ENCODE peak calls at places on chromosomes 13 and 19, in four cellular contexts. R is GM12878, H is K562, J is HepG2. E is an unnamed sample.

GRCh38 chr19:47549341-47549768 is 23.6 kb downstream of the ZNF541 start:
- DNase-seq in R (no peak), H (no peak), J (no peak), E (no peak)

GRCh38 chr13:104740616-104741222 is 1674.5 kb upstream of the SLC10A2 start:
- DNase-seq in J (no peak), R (no peak), H (no peak), E (no peak)

GRCh38 chr13:93066187-93066586 is 160.4 kb upstream of the GPC6 start:
- DNase-seq in R (no peak), H (no peak), J (no peak), E (no peak)

GRCh38 chr19:55398200-55398947 is 9.2 kb downstream of the UBE2S start:
- DNase-seq in H (no peak), R (no peak), J (no peak), E (no peak)

GRCh38 chr13:97258801-97259200 is 36.7 kb downstream of the MBNL2 start:
- DNase-seq in R (no peak), H (no peak), J (no peak), E (no peak)

GRCh38 chr13:85772379-85772778 is 26.8 kb downstream of the SLITRK6 start:
- DNase-seq in H (no peak), J (peak; percentile 12), R (no peak), E (no peak)

GRCh38 chr13:93745884-93746283 is 519.3 kb downstream of the GPC6 start:
- DNase-seq in R (no peak), H (no peak), J (peak; percentile 13), E (no peak)

GRCh38 chr13:42270160-42270856 is 1.6 kb upstream of the AKAP11 start:
- DNase-seq in J (no peak), H (no peak), R (no peak), E (no peak)

GRCh38 chr19:18800079-18800478 is 9.0 kb upstream of the COMP start:
- DNase-seq in H (no peak), J (no peak), R (no peak), E (no peak)

GRCh38 chr13:77375554-77375953 is 48.7 kb upstream of the MYCBP2 start:
- DNase-seq in J (no peak), R (no peak), H (no peak), E (no peak)

GRCh38 chr13:84896128-84896527 is 903.1 kb downstream of the SLITRK6 start:
- DNase-seq in H (peak; percentile 5), R (peak; percentile 1), J (peak; percentile 52), E (peak; percentile 50)

GRCh38 chr19:29680447-29680846 is 15.2 kb downstream of the PLEKHF1 start:
- DNase-seq in J (no peak), H (no peak), R (no peak), E (no peak)

GRCh38 chr19:56312787-56313343 is 1.8 kb downstream of the ZSCAN5A start:
- DNase-seq in J (no peak), R (no peak), H (no peak), E (no peak)

GRCh38 chr13:76350399-76350798 is 535.8 kb downstream of the KCTD12 start:
- DNase-seq in J (no peak), H (no peak), R (no peak), E (no peak)

GRCh38 chr13:98144501-98145350 is 1.8 kb downstream of the FARP1 start:
- DNase-seq in R (no peak), J (peak; percentile 86), H (no peak), E (peak; percentile 39)

GRCh38 chr19:49857061-49857833 is 6.3 kb downstream of the PTOV1 start:
- DNase-seq in H (no peak), J (no peak), R (no peak), E (no peak)

GRCh38 chr19:49924004-49924880 is 4.8 kb upstream of the ATF5 start:
- DNase-seq in J (no peak), H (peak; percentile 16), R (peak; percentile 56), E (no peak)

GRCh38 chr13:36432106-36432544 is at the start of gene CCNA1:
- DNase-seq in H (peak; percentile 45), R (no peak), J (no peak), E (peak; percentile 68)

DNA sequence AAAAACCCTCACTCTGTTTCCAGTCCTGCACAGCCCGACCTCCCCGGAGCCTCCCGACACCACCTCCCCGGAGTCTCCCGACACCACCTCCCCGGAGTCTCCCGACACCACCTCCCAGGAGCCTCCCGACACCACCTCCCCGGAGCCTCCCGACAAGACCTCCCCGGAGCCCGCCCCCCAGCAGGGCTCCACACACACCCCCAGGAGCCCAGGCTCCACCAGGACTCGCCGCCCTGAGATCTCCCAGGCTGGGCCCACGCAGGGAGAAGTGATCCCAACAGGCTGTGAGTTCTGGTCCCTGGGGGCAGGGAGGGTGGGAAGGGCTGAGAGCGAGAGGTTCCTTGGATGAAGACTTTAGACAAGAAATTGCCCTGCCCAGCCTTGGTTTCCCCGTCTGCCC is 5.4 kb downstream of the MADCAM1 start:
- DNase-seq in R (no peak), J (no peak), H (no peak), E (no peak)
- TF ChIP-seq FOXK2 in R (no peak), J (no peak), H (no peak), E (no peak)

DNA sequence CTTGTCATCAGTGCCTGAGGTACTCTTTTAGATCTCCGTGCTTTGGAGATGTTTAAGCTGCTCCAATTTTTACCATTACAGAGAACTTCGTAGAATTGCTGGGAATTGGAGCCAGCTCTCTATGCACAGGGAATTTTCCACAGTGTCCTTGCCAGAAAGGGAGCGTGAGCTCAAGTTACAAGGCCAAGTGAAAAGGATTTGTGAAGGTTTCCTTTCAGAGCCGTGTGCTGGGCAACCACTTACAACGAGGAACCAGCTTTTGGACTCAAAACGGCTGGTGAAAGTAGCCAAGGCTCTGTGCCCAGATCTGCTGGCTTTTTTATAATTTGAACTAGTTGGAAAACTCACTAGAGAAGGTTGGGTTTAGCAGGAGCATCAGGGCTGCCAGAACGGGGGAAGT is 82.5 kb downstream of the NUFIP1 start:
- DNase-seq in H (no peak), R (no peak), J (no peak), E (no peak)
- TF ChIP-seq FOXK2 in H (no peak), R (no peak), J (no peak), E (no peak)

DNA sequence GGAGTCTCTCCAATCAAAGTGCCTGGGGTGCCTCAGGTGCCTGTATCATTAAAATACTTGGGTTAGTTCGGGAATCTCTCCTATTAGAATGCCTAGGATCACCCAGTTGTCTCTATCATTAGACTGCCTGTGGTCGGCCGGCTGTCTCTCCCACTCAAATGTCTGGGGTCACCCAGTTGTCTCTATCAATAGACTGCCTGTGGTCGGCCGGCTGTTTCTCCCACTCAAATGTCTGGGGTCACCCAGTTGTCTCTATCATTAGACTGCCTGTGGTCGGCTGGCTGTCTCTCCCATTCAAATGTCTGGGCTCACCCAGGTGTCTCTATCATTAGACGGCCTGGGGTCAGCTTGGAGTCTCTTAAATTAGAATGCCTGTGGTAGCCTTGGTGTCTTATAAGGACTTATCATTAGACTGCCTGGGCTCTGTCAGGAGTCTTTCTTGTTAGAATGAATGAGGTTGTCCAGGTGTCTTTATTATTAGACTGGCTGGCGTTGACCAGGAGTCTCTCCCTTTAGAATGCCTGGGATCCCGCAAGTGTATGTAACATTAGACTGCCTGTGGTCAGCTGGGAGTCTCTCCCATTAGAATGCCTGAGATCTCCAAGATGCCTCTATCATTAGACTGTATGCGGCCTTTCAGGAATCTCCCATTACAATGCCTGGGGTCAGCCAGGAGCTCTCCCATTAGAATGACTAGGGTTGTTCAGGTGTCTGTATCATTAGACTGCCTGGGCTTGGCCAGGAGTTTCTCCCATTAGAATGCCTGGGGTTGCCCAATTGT is 1555.5 kb downstream of the UQCRFS1 start:
- DNase-seq in H (no peak), J (no peak), R (no peak), E (no peak)
- TF ChIP-seq FOXK2 in H (no peak), J (no peak), R (no peak), E (no peak)

DNA sequence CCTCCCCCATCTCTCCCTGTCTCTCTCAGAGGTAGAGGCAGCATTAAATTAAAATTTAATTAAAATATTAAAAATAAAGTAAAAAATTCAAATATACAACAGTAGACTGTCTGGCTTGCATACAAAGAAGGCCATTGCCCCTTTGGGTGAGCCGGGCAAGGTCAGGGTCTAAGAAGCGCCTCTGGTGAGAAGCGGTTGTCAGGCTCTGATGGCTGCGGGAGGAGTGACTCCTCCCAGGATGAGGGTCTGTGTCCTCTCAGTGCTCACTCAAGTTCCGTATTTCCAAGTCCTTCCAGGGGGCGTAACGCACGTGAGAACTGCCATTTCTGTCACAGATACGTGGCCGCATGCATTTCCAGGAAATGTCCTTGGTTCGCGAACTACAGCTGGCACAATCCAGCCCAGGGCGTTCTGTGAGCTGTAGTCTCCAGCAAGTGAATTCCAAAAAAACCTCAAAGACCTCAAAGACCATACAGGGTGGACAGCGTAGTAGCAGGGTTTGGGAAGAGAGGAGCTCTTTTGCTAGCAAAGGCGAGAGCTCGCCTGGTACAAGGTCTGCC is 697 bp upstream of the ZNF181 start:
- DNase-seq in R (no peak), H (peak; percentile 42), J (peak; percentile 80), E (peak; percentile 32)
- TF ChIP-seq FOXK2 in R (no peak), H (peak; percentile 16), J (no peak), E (no peak)

GRCh38 chr19:9323557-9323918 is 441 bp upstream of the ZNF559 start:
- DNase-seq in J (peak; percentile 81), H (peak; percentile 55), R (peak; percentile 32), E (peak; percentile 21)
- TF ChIP-seq FOXK2 in J (no peak), H (no peak), R (no peak), E (no peak)

GRCh38 chr19:33528404-33528803 is 6.8 kb upstream of the PEPD start:
- DNase-seq in H (no peak), R (no peak), J (no peak), E (no peak)

GRCh38 chr19:33530842-33531241 is 9.3 kb upstream of the PEPD start:
- DNase-seq in J (no peak), H (no peak), R (no peak), E (no peak)

GRCh38 chr19:33532859-33533455 is 11.4 kb upstream of the PEPD start:
- DNase-seq in R (no peak), J (no peak), H (no peak), E (no peak)

GRCh38 chr19:33530261-33530660 is 8.7 kb upstream of the PEPD start:
- DNase-seq in J (no peak), H (no peak), R (no peak), E (no peak)

GRCh38 chr19:33529094-33529676 is 7.6 kb upstream of the PEPD start:
- DNase-seq in H (no peak), R (no peak), J (no peak), E (no peak)
- TF ChIP-seq FOXK2 in H (no peak), R (no peak), J (no peak), E (no peak)

GRCh38 chr13:39603424-39603947 is 493 bp upstream of the LHFPL6 start:
- DNase-seq in J (no peak), R (no peak), H (no peak), E (no peak)
- TF ChIP-seq FOXK2 in J (no peak), R (no peak), H (no peak), E (no peak)

E was measured in HEK293T.